ENCODE peak calls at places on chromosomes 6 and 20, in six cellular contexts. One of them, this sample, is unnamed.

GRCh38 chr6:13908955-13909381 is 15.8 kb upstream of the RNF182 start:
- DNase-seq in uterus: peak; percentile 19
- DNase-seq in CD4-positive, alpha-beta T cell: peak; percentile 43
- DNase-seq in lung: peak; percentile 53
- DNase-seq in brain microvascular endothelial cell: peak; percentile 60
- DNase-seq in IMR-90: peak; percentile 74
- DNase-seq in this sample: peak; percentile 4

GRCh38 chr20:60108397-60108796 is 150.2 kb downstream of the CDH26 start:
- DNase-seq in IMR-90: peak; percentile 34
- DNase-seq in uterus: no peak
- DNase-seq in lung: no peak
- DNase-seq in CD4-positive, alpha-beta T cell: no peak
- DNase-seq in brain microvascular endothelial cell: peak; percentile 60
- DNase-seq in this sample: no peak

GRCh38 chr6:142551145-142551811 is 249.5 kb downstream of the ADGRG6 start:
- DNase-seq in brain microvascular endothelial cell: no peak
- DNase-seq in lung: no peak
- DNase-seq in uterus: no peak
- DNase-seq in IMR-90: no peak
- DNase-seq in CD4-positive, alpha-beta T cell: peak; percentile 33
- DNase-seq in this sample: no peak

GRCh38 chr6:118580585-118581419 is 32.7 kb downstream of the PLN start:
- DNase-seq in lung: peak; percentile 39
- DNase-seq in brain microvascular endothelial cell: peak; percentile 68
- DNase-seq in uterus: no peak
- DNase-seq in CD4-positive, alpha-beta T cell: peak; percentile 7
- DNase-seq in IMR-90: peak; percentile 78
- DNase-seq in this sample: peak; percentile 71

GRCh38 chr6:2731281-2731909 is 19.3 kb downstream of the MYLK4 start:
- DNase-seq in IMR-90: no peak
- DNase-seq in CD4-positive, alpha-beta T cell: no peak
- DNase-seq in brain microvascular endothelial cell: no peak
- DNase-seq in lung: no peak
- DNase-seq in uterus: no peak
- DNase-seq in this sample: no peak

GRCh38 chr6:148501178-148501590 is 158.5 kb downstream of the SASH1 start:
- DNase-seq in CD4-positive, alpha-beta T cell: no peak
- DNase-seq in brain microvascular endothelial cell: peak; percentile 90
- DNase-seq in uterus: peak; percentile 62
- DNase-seq in lung: no peak
- DNase-seq in IMR-90: peak; percentile 80
- DNase-seq in this sample: peak; percentile 50

GRCh38 chr6:134739299-134740090 is 210.4 kb downstream of the ALDH8A1 start:
- DNase-seq in uterus: no peak
- DNase-seq in brain microvascular endothelial cell: no peak
- DNase-seq in IMR-90: peak; percentile 39
- DNase-seq in CD4-positive, alpha-beta T cell: no peak
- DNase-seq in lung: no peak
- DNase-seq in this sample: no peak

GRCh38 chr20:59006864-59007757 is at the start of gene CTSZ:
- DNase-seq in lung: peak; percentile 61
- DNase-seq in IMR-90: no peak
- DNase-seq in uterus: peak; percentile 54
- DNase-seq in brain microvascular endothelial cell: no peak
- DNase-seq in CD4-positive, alpha-beta T cell: peak; percentile 29
- DNase-seq in this sample: no peak

GRCh38 chr20:51750037-51750769 is 18.0 kb downstream of the ATP9A start:
- DNase-seq in CD4-positive, alpha-beta T cell: no peak
- DNase-seq in lung: peak; percentile 77
- DNase-seq in IMR-90: peak; percentile 94
- DNase-seq in uterus: peak; percentile 68
- DNase-seq in brain microvascular endothelial cell: peak; percentile 68
- DNase-seq in this sample: peak; percentile 63

GRCh38 chr6:133432021-133432989 is 191.1 kb downstream of the EYA4 start:
- DNase-seq in CD4-positive, alpha-beta T cell: no peak
- DNase-seq in brain microvascular endothelial cell: no peak
- DNase-seq in lung: no peak
- DNase-seq in IMR-90: no peak
- DNase-seq in uterus: no peak
- DNase-seq in this sample: peak; percentile 81

DNA sequence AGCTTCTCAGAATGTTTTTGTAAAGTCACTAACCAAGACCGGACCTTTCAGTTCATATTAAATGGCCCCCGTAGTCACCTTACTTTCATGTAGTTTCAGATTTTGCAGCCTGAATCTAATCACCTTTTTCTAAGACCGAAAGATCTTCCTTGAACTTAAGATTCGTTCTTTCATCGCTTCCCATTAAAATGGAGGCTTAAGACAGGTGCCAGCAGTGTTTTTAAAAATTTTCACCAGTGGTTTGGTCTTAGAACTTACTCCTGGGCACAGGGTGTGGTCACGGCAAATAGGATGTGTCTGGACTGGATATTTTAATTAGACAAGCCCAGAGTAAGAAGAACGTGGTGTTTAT is 630 bp downstream of the SRSF3 start:
- DNase-seq in CD4-positive, alpha-beta T cell: no peak
- DNase-seq in IMR-90: no peak
- DNase-seq in uterus: no peak
- DNase-seq in brain microvascular endothelial cell: no peak
- DNase-seq in lung: no peak
- DNase-seq in this sample: no peak
- TF ChIP-seq CTCF in CD4-positive, alpha-beta T cell: no peak
- TF ChIP-seq CTCF in IMR-90: no peak
- TF ChIP-seq CTCF in uterus: no peak
- TF ChIP-seq CTCF in brain microvascular endothelial cell: no peak
- TF ChIP-seq CTCF in lung: no peak
- TF ChIP-seq CTCF in this sample: no peak

DNA sequence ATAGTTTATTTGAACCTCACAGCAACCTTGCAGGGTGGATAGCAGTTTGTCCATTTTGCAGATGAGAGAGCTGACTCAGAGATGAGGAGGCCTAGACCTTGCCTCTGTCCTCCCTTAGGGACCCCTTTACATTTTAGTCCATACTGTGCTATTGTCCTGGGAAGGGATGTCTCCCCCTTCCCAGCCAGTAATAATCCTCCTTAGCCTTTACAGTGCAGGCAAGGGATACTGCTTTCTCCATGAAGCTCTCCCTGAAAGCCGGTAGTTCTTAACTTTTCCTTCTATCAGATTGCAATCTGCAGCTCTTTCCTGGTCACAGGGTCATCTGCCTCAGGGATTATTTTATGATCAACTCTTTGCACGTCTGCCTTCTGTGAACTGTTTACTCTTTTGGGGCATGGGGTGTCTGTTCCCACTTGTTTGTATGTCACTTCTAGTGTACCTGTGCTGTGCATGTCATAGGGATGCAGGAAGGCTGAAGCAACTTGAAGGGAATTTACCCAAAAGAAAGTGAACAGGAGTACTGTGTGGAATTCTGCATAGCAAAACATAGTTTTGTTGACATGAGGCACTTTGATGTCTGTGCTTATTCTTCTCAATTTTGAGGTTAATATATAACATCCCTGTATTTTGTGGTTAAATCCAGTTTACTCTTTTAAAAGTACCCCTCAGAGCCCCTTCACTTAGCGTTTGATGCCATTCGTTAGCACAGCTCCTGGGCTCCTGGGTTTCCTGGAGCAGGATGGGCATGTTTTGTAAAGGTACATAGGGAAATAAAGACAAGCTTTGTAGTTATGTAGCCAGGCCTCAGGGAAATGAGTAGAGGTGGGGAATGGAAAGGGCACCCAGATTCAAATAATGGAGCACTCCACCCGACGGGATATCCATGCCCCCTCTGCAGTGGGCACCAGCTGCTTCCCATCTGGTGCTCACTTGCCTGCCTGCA is 38.1 kb downstream of the DHX35 start:
- DNase-seq in CD4-positive, alpha-beta T cell: no peak
- DNase-seq in brain microvascular endothelial cell: no peak
- DNase-seq in uterus: no peak
- DNase-seq in IMR-90: no peak
- DNase-seq in lung: no peak
- DNase-seq in this sample: no peak
- H3K27ac ChIP-seq in CD4-positive, alpha-beta T cell: no peak overlapping the region
- H3K27ac ChIP-seq in brain microvascular endothelial cell: no peak overlapping the region
- H3K27ac ChIP-seq in uterus: no peak overlapping the region
- H3K27ac ChIP-seq in IMR-90: no peak overlapping the region
- H3K27ac ChIP-seq in lung: no peak overlapping the region
- H3K27ac ChIP-seq in this sample: no peak overlapping the region

DNA sequence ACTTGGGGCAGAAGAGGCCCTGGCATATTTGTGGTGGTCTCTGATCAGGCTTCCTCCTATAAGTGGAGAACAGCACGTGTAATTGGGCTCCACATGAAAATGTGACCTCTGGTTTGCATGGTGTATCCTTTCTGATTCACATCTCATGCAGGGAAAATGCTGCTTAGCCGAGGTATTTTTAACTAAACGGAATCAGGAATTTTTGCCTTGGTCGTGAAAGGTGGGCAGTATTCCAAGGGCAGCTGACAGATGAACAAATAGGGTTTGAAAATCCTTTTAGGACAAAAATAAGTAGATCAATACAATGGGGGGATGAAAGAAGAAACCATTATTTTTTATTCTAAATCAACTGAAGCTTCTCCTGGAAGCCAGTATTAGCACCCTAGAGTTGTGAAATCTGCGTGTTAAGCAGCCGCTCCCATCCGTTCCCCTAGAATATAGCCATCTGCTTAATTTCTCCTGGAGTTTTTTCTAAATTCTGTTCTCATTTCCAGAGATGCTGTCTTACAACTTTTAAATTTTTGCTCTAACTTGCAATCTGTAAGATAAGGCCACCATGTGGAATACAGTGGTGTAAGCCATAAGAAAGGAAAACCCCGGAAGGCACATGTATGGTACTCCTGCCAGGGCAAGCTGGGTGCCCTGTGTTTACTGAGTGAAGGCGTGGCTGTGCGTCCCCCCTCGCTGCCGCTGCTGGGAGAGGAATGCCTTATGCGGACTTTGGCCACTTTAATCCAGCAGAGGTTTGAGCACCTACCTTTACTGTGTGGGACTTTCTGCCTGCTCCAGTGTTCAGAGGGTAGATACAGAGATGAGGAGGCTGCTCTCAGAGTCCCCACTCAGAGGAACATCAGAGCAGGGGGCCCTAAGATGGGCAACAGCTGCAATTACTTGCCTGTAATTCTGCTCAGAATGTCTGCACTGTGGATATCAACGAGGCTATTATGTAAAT is 52.4 kb downstream of the SYNJ2 start:
- DNase-seq in lung: no peak
- DNase-seq in brain microvascular endothelial cell: no peak
- DNase-seq in IMR-90: no peak
- DNase-seq in uterus: no peak
- DNase-seq in CD4-positive, alpha-beta T cell: no peak
- DNase-seq in this sample: no peak
- TF ChIP-seq CTCF in lung: no peak
- TF ChIP-seq CTCF in brain microvascular endothelial cell: no peak
- TF ChIP-seq CTCF in IMR-90: no peak
- TF ChIP-seq CTCF in uterus: no peak
- TF ChIP-seq CTCF in CD4-positive, alpha-beta T cell: no peak
- TF ChIP-seq CTCF in this sample: no peak

DNA sequence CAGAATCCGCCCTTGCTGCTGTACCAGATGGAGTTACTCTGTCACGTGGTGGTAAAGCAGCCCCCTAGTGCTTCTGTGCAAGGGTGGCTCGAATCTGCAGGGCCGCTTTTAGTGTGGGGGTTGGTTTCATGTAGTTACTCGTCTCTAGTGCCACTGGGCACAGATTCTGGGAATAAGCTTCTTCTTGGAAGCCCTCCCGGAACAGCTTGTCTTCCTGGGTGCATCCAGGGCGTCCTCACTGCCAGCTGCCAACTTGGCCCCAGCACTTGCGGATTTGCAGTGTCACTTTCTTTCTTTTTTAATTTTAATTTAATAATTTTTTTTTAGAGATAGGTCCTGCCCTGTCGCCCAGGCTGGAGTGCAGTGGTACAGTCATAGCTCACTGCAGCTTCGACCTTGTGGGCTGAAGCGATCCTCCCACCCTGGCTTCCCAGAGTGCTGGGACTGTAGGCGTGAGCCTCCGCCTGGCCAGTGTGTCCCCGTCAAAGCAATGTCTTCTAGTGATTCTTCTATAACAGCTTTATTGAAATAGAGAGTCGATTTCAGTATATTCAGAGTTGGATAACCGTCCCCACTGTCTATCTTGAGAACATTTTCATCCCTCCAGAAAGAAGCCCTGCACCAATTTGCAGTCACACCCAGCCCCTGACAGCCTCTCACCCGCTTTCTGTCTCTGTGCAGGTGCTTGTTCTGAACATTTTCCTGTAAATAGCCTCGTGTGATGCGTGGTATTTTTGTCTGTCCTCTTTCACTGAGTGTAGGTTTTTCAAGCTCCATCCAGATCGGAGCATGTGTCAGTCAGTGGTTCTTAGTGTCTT is 25.9 kb downstream of the PYGB start:
- DNase-seq in CD4-positive, alpha-beta T cell: no peak
- DNase-seq in uterus: peak; percentile 11
- DNase-seq in lung: no peak
- DNase-seq in IMR-90: no peak
- DNase-seq in brain microvascular endothelial cell: no peak
- DNase-seq in this sample: peak; percentile 82
- H3K27ac ChIP-seq in CD4-positive, alpha-beta T cell: no peak overlapping the region
- H3K27ac ChIP-seq in uterus: no peak overlapping the region
- H3K27ac ChIP-seq in lung: peak overlapping the region; percentile 78
- H3K27ac ChIP-seq in IMR-90: no peak overlapping the region
- H3K27ac ChIP-seq in brain microvascular endothelial cell: no peak overlapping the region
- H3K27ac ChIP-seq in this sample: peak overlapping the region; percentile 89

DNA sequence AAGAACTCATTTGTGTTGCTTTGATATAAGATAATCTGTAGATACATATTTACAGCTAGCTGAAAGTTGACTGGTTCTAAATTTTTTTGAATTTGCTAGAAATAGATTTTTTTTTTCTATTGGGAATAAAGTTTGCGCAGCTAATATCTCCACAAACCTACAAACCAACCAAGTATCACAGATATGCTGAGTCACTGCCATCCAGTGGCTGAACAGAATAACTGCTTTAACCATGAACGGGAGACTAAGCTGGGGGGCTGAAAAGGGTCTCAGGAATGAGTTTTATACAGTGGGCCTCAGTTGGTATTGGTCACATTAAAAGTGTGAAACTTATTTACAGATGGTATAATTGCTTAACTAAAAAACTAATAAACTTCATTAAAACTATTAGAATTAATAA is 326.7 kb upstream of the CNR1 start:
- DNase-seq in CD4-positive, alpha-beta T cell: no peak
- DNase-seq in lung: no peak
- DNase-seq in uterus: no peak
- DNase-seq in IMR-90: peak; percentile 28
- DNase-seq in brain microvascular endothelial cell: peak; percentile 36
- DNase-seq in this sample: no peak
- TF ChIP-seq CTCF in CD4-positive, alpha-beta T cell: no peak
- TF ChIP-seq CTCF in lung: peak; percentile 6
- TF ChIP-seq CTCF in uterus: no peak
- TF ChIP-seq CTCF in IMR-90: peak; percentile 36
- TF ChIP-seq CTCF in brain microvascular endothelial cell: peak; percentile 69
- TF ChIP-seq CTCF in this sample: peak; percentile 32

GRCh38 chr20:15560936-15561531 is 1012.2 kb downstream of the KIF16B start:
- DNase-seq in uterus: no peak
- DNase-seq in CD4-positive, alpha-beta T cell: no peak
- DNase-seq in IMR-90: no peak
- DNase-seq in lung: no peak
- DNase-seq in brain microvascular endothelial cell: no peak
- DNase-seq in this sample: no peak
- H3K27ac ChIP-seq in uterus: no peak overlapping the region
- H3K27ac ChIP-seq in CD4-positive, alpha-beta T cell: no peak overlapping the region
- H3K27ac ChIP-seq in IMR-90: no peak overlapping the region
- H3K27ac ChIP-seq in lung: no peak overlapping the region
- H3K27ac ChIP-seq in brain microvascular endothelial cell: no peak overlapping the region
- H3K27ac ChIP-seq in this sample: no peak overlapping the region